ENCODE peak calls at places on chromosome 19, in seven cellular contexts. F is Calu3; Y is stimulated activated CD8-positive, alpha-beta memory T cell treated with anti-CD3 and anti-CD28 coated beads, Interleukin-12 subunit alpha, Interleukin-12 subunit beta, amount 100 ng/mL, for 4 hours; O is caudate nucleus; X is osteocyte; K is posterior cingulate gyrus; R is NCI-H2081. I is an unnamed sample.
A peak's percentile ranks its signal among the peaks of the same experiment; 100 is the strongest.

GRCh38 chr19:53980553-53981407 is 10.7 kb upstream of the CACNG6 start:
- DNase-seq in F (peak; percentile 98), R (no peak), Y (no peak), O (no peak), K (peak; percentile 47), X (no peak), I (no peak)

GRCh38 chr19:52785506-52785905 is 1.1 kb downstream of the ZNF600 start:
- DNase-seq in Y (no peak), R (no peak), O (no peak), X (no peak), F (no peak), K (no peak), I (no peak)

GRCh38 chr19:49472936-49473335 is 1.1 kb upstream of the FLT3LG start:
- DNase-seq in Y (no peak), K (no peak), R (no peak), O (no peak), X (no peak), F (no peak), I (no peak)

GRCh38 chr19:1910169-1910568 is 5.0 kb downstream of the ADAT3 start:
- DNase-seq in O (no peak), R (no peak), F (no peak), Y (no peak), X (no peak), K (no peak), I (no peak)

GRCh38 chr19:38433268-38433733 is at the start of gene RYR1:
- DNase-seq in F (no peak), R (no peak), X (no peak), K (peak; percentile 60), O (no peak), Y (no peak), I (peak; percentile 76)

GRCh38 chr19:13150919-13151604 is 851 bp downstream of the IER2 start:
- DNase-seq in Y (peak; percentile 24), K (no peak), X (no peak), F (no peak), R (no peak), O (no peak), I (peak; percentile 58)

GRCh38 chr19:33558846-33559245 is 37.3 kb upstream of the PEPD start:
- DNase-seq in Y (no peak), F (no peak), X (no peak), R (no peak), O (no peak), K (no peak), I (no peak)

GRCh38 chr19:16249826-16250434 is 52.2 kb downstream of the AP1M1 start:
- DNase-seq in Y (no peak), O (no peak), R (no peak), X (no peak), K (no peak), F (no peak), I (no peak)

GRCh38 chr19:3073931-3074595 is 11.8 kb upstream of the TLE5 start:
- DNase-seq in F (no peak), O (no peak), R (no peak), Y (no peak), X (no peak), K (no peak), I (no peak)

GRCh38 chr19:18593367-18594095 is 4.9 kb downstream of the REX1BD start:
- DNase-seq in Y (no peak), O (no peak), R (no peak), F (no peak), K (no peak), X (no peak), I (peak; percentile 54)

GRCh38 chr19:31135841-31136240 is 213.4 kb downstream of the TSHZ3 start:
- DNase-seq in Y (no peak), X (no peak), O (no peak), F (no peak), R (no peak), K (no peak), I (no peak)

GRCh38 chr19:52584686-52585085 is 14.6 kb downstream of the ZNF701 start:
- DNase-seq in O (no peak), K (no peak), X (peak; percentile 71), Y (no peak), R (no peak), F (no peak), I (no peak)

GRCh38 chr19:32570081-32570785 is 10.8 kb upstream of the PDCD5 start:
- DNase-seq in X (peak; percentile 82), Y (peak; percentile 11), F (peak; percentile 68), K (peak; percentile 77), O (peak; percentile 8), R (peak; percentile 51), I (peak; percentile 57)

GRCh38 chr19:56953411-56953810 is 112.9 kb upstream of the PEG3 start:
- DNase-seq in Y (no peak), O (no peak), F (no peak), R (no peak), K (no peak), X (no peak), I (no peak)

GRCh38 chr19:33693678-33694077 is 71.9 kb downstream of the CHST8 start:
- DNase-seq in O (no peak), K (no peak), Y (no peak), X (no peak), R (no peak), F (no peak), I (no peak)

GRCh38 chr19:3034194-3034844 is 5.2 kb upstream of the TLE2 start:
- DNase-seq in K (no peak), Y (no peak), R (no peak), X (no peak), F (no peak), O (no peak), I (no peak)

GRCh38 chr19:16384688-16385087 is 60.1 kb downstream of the KLF2 start:
- DNase-seq in O (no peak), Y (no peak), R (no peak), K (no peak), F (no peak), X (no peak), I (no peak)

GRCh38 chr19:54837542-54837941 is 12.7 kb upstream of the KIR3DL2 start:
- DNase-seq in Y (no peak), K (no peak), R (no peak), X (no peak), F (no peak), O (no peak), I (no peak)

GRCh38 chr19:2059422-2060201 is 8.6 kb upstream of the MKNK2 start:
- DNase-seq in Y (no peak), R (no peak), O (no peak), K (no peak), F (peak; percentile 82), X (peak; percentile 92), I (no peak)

GRCh38 chr19:36140289-36141038 is 598 bp downstream of the CAPNS1 start:
- DNase-seq in O (no peak), K (peak; percentile 26), F (peak; percentile 63), Y (peak; percentile 15), X (no peak), R (peak; percentile 74), I (peak; percentile 90)

GRCh38 chr19:45645631-45646344 is 6.6 kb upstream of the EML2 start:
- DNase-seq in K (peak; percentile 97), X (peak; percentile 91), O (peak; percentile 93), Y (peak; percentile 49), R (peak; percentile 78), F (peak; percentile 87), I (peak; percentile 97)

GRCh38 chr19:44776402-44777096 is 1.1 kb upstream of the CBLC start:
- DNase-seq in K (no peak), O (no peak), Y (no peak), R (no peak), X (no peak), F (peak; percentile 98), I (no peak)

GRCh38 chr19:11355160-11356073 is at the start of gene PLPPR2:
- DNase-seq in Y (peak; percentile 54), O (peak; percentile 84), K (peak; percentile 92), F (peak; percentile 91), R (peak; percentile 86), X (peak; percentile 96), I (peak; percentile 93)

GRCh38 chr19:18117692-18118378 is 20.3 kb downstream of the MAST3 start:
- DNase-seq in R (peak; percentile 90), O (peak; percentile 78), X (peak; percentile 95), F (peak; percentile 90), K (peak; percentile 84), Y (peak; percentile 96), I (peak; percentile 100)

GRCh38 chr19:38676023-38676877 is 28.8 kb downstream of the ACTN4 start:
- DNase-seq in Y (no peak), K (no peak), F (no peak), X (no peak), O (no peak), R (no peak), I (no peak)

GRCh38 chr19:10269333-10270179 is 1.4 kb upstream of the ICAM1 start:
- DNase-seq in F (peak; percentile 90), X (peak; percentile 96), Y (peak; percentile 74), O (peak; percentile 46), R (peak; percentile 66), K (peak; percentile 82), I (peak; percentile 79)